ENCODE peak calls at places on chromosome 15, in ten cellular contexts. B is neural progenitor cell, A is cardiac muscle cell, S is transverse colon, D is kidney, Y is endothelial cell of umbilical vein, E is stomach, G is right atrium auricular region, T is astrocyte, J is thyroid gland. Z is an unnamed sample. For H3K36me3, the result is how much of the 10 kb centered on the place peaks cover.

GRCh38 chr15:94231728-94232086 is 346 bp downstream of the MCTP2 start:
- DNase-seq in J (peak), S (peak), A (peak), D (no peak), Y (no peak), G (no peak), T (no peak), B (peak), E (peak), Z (peak)

GRCh38 chr15:31571676-31572075 is 245.0 kb downstream of the KLF13 start:
- DNase-seq in A (peak), G (peak), S (no peak), D (no peak), E (no peak), J (no peak), B (no peak), Y (no peak), T (no peak), Z (no peak)

GRCh38 chr15:85592148-85592547 is 202.6 kb downstream of the KLHL25 start:
- DNase-seq in D (no peak), G (no peak), S (no peak), B (no peak), A (peak), Y (peak), J (no peak), T (peak), E (no peak), Z (no peak)

GRCh38 chr15:22979069-22979698 is 984 bp downstream of the CYFIP1 start:
- DNase-seq in A (peak), B (peak), D (peak), E (peak), T (peak), S (peak), G (peak), J (peak), Y (peak), Z (peak)

GRCh38 chr15:63134245-63134644 is 12.6 kb downstream of the LACTB start:
- DNase-seq in D (no peak), T (no peak), E (no peak), Y (peak), G (no peak), A (no peak), B (no peak), S (no peak), J (no peak), Z (no peak)

GRCh38 chr15:38610748-38611147 is 46.1 kb upstream of the RASGRP1 start:
- DNase-seq in T (no peak), D (no peak), Y (no peak), G (no peak), B (no peak), A (no peak), J (no peak), E (no peak), S (no peak), Z (no peak)

GRCh38 chr15:29089731-29090616 is 179.6 kb downstream of the NSMCE3 start:
- DNase-seq in G (no peak), S (no peak), J (no peak), B (peak), Y (no peak), D (no peak), A (peak), E (no peak), T (peak), Z (no peak)

GRCh38 chr15:69035205-69035917 is 20.9 kb downstream of the NOX5 start:
- DNase-seq in B (peak), T (no peak), S (peak), D (peak), Y (peak), A (peak), E (peak), J (peak), G (peak), Z (peak)

GRCh38 chr15:80495406-80495942 is 91.3 kb downstream of the ARNT2 start:
- DNase-seq in E (no peak), J (no peak), G (no peak), A (no peak), T (no peak), Y (no peak), S (no peak), D (no peak), B (no peak), Z (no peak)

GRCh38 chr15:80444680-80445251 is 40.6 kb downstream of the ARNT2 start:
- DNase-seq in A (no peak), Y (no peak), S (no peak), G (peak), D (no peak), J (no peak), T (no peak), B (no peak), E (no peak), Z (no peak)

GRCh38 chr15:59862191-59863155 is 141.6 kb upstream of the FOXB1 start:
- DNase-seq in S (no peak), B (no peak), D (no peak), Y (no peak), A (no peak), G (no peak), E (no peak), J (no peak), T (no peak), Z (no peak)

GRCh38 chr15:56640549-56640948 is 92.8 kb downstream of the ZNF280D start:
- DNase-seq in S (no peak), Y (no peak), G (no peak), T (no peak), B (no peak), E (no peak), J (no peak), D (no peak), A (no peak), Z (no peak)

GRCh38 chr15:85457392-85457968 is 77.1 kb downstream of the AKAP13 start:
- DNase-seq in D (no peak), E (no peak), J (no peak), Y (no peak), T (no peak), S (peak), A (no peak), G (no peak), B (no peak), Z (no peak)

GRCh38 chr15:71338827-71339542 is 223.7 kb downstream of the THSD4 start:
- DNase-seq in S (no peak), J (peak), D (no peak), E (no peak), T (no peak), A (no peak), G (no peak), B (no peak), Y (no peak), Z (no peak)

GRCh38 chr15:91517491-91518200 is 335.9 kb upstream of the SLCO3A1 start:
- DNase-seq in S (no peak), G (no peak), A (peak), D (no peak), T (peak), B (no peak), J (no peak), E (no peak), Y (no peak), Z (no peak)

GRCh38 chr15:64016257-64016656 is 30.0 kb downstream of the DAPK2 start:
- DNase-seq in G (no peak), J (no peak), E (no peak), A (no peak), Y (no peak), B (no peak), T (no peak), D (no peak), S (no peak), Z (no peak)

GRCh38 chr15:98727115-98728040 is 79.0 kb downstream of the IGF1R start:
- DNase-seq in G (peak), B (peak), T (peak), D (peak), E (peak), J (peak), S (peak), Y (peak), A (peak), Z (peak)

GRCh38 chr15:63473999-63474809 is 30.2 kb upstream of the USP3 start:
- DNase-seq in B (peak), S (peak), G (no peak), Y (no peak), E (peak), A (peak), T (peak), D (no peak), J (peak), Z (peak)

GRCh38 chr15:99130314-99130713 is 25.4 kb downstream of the SYNM start:
- DNase-seq in J (no peak), A (no peak), T (no peak), Y (peak), B (no peak), G (no peak), S (no peak), D (no peak), E (no peak), Z (no peak)

GRCh38 chr15:79897380-79897678 is 515 bp upstream of the MTHFS start:
- DNase-seq in A (no peak), S (no peak), D (no peak), T (peak), E (no peak), J (no peak), Y (peak), G (no peak), B (no peak), Z (no peak)

GRCh38 chr15:83306561-83306960 is 22.1 kb upstream of the BNC1 start:
- DNase-seq in B (no peak), G (no peak), J (no peak), S (no peak), Y (no peak), E (no peak), T (no peak), D (no peak), A (no peak), Z (no peak)

GRCh38 chr15:77430652-77431051 is 10.0 kb downstream of the HMG20A start:
- DNase-seq in D (no peak), A (no peak), J (no peak), B (no peak), G (no peak), Y (no peak), E (no peak), S (no peak), T (no peak), Z (no peak)

GRCh38 chr15:68154923-68155559 is 50.1 kb downstream of the CALML4 start:
- DNase-seq in A (peak), S (peak), B (peak), T (peak), G (no peak), Y (peak), E (peak), J (peak), D (no peak), Z (peak)

GRCh38 chr15:41884458-41884857 is 9.4 kb downstream of the SPTBN5 start:
- DNase-seq in Y (no peak), J (no peak), T (no peak), G (no peak), B (no peak), E (no peak), A (no peak), D (no peak), S (no peak), Z (no peak)

GRCh38 chr15:52295421-52295991 is at the start of gene MYO5C:
- DNase-seq in Y (peak), B (peak), A (peak), G (no peak), J (peak), S (peak), D (peak), E (peak), T (peak), Z (peak)

GRCh38 chr15:43317566-43318184 is 12.7 kb downstream of the LCMT2 start:
- DNase-seq in G (no peak), T (no peak), B (peak), J (peak), A (no peak), E (no peak), S (no peak), Y (no peak), D (no peak), Z (no peak)

GRCh38 chr15:70156781-70157261 is 59.1 kb upstream of the TLE3 start:
- DNase-seq in A (peak), S (no peak), D (no peak), B (no peak), J (peak), G (peak), T (peak), E (peak), Y (peak), Z (peak)

GRCh38 chr15:92847841-92848240 is 52.3 kb upstream of the CHD2 start:
- DNase-seq in A (peak), D (no peak), J (no peak), B (no peak), S (no peak), G (no peak), Y (no peak), E (no peak), T (peak), Z (no peak)

GRCh38 chr15:29569533-29570092 is 252.7 kb downstream of the TJP1 start:
- DNase-seq in A (no peak), E (no peak), Y (no peak), T (no peak), S (no peak), G (no peak), J (peak), B (peak), D (no peak), Z (no peak)

GRCh38 chr15:67175643-67176071 is 78.8 kb downstream of the AAGAB start:
- DNase-seq in J (peak), D (no peak), Y (peak), B (no peak), T (no peak), S (peak), A (peak), E (no peak), G (peak), Z (no peak)

GRCh38 chr15:66865622-66866611 is 163.9 kb downstream of the SMAD6 start:
- DNase-seq in A (no peak), D (no peak), T (no peak), J (peak), E (peak), Y (no peak), G (no peak), B (no peak), S (peak), Z (peak)

GRCh38 chr15:92541197-92542190 is 114.1 kb downstream of the FAM174B start:
- DNase-seq in B (no peak), S (no peak), E (no peak), J (no peak), T (peak), D (no peak), Y (no peak), G (no peak), A (no peak), Z (no peak)

GRCh38 chr15:80711886-80712285 is 16.8 kb downstream of the ABHD17C start:
- DNase-seq in J (no peak), T (no peak), D (no peak), G (no peak), S (no peak), A (no peak), E (no peak), B (no peak), Y (no peak), Z (no peak)

GRCh38 chr15:85000189-85000864 is 18.7 kb downstream of the PDE8A start:
- DNase-seq in A (peak), J (no peak), B (no peak), E (no peak), T (no peak), Y (peak), G (no peak), S (no peak), D (no peak), Z (no peak)

GRCh38 chr15:52735231-52736089 is 54.7 kb downstream of the ONECUT1 start:
- DNase-seq in A (peak), Y (peak), B (peak), S (peak), T (peak), G (peak), J (peak), E (peak), D (no peak), Z (peak)

DNA sequence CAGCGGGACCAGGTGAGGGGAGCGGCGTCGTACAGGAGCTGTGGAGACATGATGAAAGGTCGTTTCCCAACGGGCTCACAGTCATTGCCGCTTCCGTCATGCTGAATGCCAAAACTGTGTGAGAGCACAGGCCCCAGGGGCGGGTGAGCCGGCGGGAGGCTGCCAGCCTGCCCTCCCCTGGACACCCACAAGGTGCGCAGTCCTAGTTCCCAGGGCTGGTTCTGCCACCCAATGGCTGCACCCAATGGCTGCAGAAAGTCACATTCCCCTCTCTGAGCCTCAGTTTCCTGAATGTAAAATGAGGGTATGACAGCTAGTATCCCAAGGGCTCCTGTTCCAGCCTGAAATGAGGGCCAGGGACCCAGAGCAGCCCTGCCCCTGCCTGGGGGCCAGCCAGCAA is 23.0 kb downstream of the ADAMTS7 start:
- DNase-seq in A (no peak), S (no peak), D (no peak), B (no peak), J (no peak), Y (no peak), T (no peak), G (no peak), E (no peak), Z (no peak)
- H3K36me3 ChIP-seq in A (under half), S (under half), D (under half), B (under half), J (under half), Y (under half), T (under half), G (half or more), E (under half), Z (under half)

DNA sequence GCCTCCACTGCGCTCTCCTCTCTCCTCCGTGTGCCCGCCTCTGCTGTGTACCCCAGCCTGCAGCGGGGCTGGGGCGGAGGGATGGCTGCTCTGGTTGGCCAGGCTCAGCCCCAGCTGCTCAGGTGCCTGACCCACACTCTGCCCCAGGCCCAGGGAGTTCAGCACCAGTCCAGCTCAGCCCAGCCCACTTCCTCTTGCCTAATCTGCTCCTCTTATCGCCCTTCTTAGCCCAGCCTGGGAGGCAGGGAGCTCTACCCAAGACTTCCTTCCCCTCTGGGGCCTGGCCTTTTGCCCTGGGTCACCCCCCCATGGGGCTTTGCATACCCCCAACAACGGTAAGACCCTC is 1.1 kb upstream of the PLCB2 start:
- DNase-seq in B (no peak), A (peak), Y (no peak), E (no peak), G (no peak), J (no peak), D (peak), T (no peak), S (peak), Z (no peak)
- H3K27ac ChIP-seq in B (no peak), A (peak), Y (no peak), E (peak), G (no peak), J (no peak), D (no peak), T (no peak), S (peak), Z (no peak)

DNA sequence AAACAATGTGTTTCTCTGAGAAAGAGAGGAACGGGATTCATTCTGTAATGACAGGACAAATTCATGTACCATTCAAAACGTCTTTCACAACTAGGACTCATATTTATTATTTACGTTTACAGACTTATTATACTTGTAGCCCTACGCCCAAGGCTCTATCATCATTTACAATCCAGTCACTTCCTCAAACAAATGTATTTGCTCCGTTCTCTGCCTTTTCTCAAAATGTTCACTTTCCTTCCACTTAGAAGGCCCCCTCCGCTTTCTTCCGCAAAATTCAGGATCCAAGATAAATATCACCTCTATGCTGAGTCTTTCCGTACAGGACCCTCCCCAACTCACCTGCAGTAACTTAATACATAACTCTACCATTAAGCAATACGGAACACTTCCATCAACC is 730 bp downstream of the RSL24D1 start:
- DNase-seq in T (no peak), E (no peak), B (no peak), J (no peak), G (no peak), A (no peak), S (no peak), D (no peak), Y (no peak), Z (no peak)
- H3K4me3 ChIP-seq in T (peak), E (peak), B (peak), J (peak), G (peak), A (peak), S (peak), D (peak), Y (peak), Z (peak)

GRCh38 chr15:88646951-88647350 is 8.1 kb downstream of the ISG20 start:
- DNase-seq in T (no peak), Y (no peak), B (no peak), A (no peak), E (peak), J (no peak), D (no peak), G (no peak), S (no peak), Z (no peak)
- H3K36me3 ChIP-seq in T (under half), Y (under half), B (under half), A (under half), E (under half), J (under half), D (under half), G (under half), S (under half), Z (under half)

DNA sequence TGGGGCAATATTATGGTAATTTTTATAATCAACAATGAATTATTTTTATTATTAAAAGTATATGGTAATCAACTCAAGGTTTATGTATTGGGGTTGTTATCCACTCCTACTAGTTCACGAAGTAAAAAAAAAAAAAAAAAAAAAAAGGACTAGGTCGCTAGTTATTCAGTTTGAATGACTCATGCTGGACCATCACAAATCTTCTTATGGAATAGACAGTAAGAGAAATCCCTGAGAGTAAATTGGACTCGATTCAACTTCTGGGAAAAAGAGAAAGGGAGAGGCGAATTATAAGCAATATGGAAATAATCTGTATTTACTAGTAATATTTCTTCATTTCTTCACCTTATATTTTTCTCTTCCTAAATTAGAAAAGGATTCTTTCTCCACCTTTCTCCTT is 2.0 kb downstream of the MYEF2 start:
- DNase-seq in G (no peak), Y (no peak), E (no peak), B (no peak), A (no peak), S (no peak), J (no peak), D (no peak), T (peak), Z (no peak)
- H3K27ac ChIP-seq in G (no peak), Y (no peak), E (peak), B (no peak), A (no peak), S (no peak), J (no peak), D (no peak), T (no peak), Z (no peak)

DNA sequence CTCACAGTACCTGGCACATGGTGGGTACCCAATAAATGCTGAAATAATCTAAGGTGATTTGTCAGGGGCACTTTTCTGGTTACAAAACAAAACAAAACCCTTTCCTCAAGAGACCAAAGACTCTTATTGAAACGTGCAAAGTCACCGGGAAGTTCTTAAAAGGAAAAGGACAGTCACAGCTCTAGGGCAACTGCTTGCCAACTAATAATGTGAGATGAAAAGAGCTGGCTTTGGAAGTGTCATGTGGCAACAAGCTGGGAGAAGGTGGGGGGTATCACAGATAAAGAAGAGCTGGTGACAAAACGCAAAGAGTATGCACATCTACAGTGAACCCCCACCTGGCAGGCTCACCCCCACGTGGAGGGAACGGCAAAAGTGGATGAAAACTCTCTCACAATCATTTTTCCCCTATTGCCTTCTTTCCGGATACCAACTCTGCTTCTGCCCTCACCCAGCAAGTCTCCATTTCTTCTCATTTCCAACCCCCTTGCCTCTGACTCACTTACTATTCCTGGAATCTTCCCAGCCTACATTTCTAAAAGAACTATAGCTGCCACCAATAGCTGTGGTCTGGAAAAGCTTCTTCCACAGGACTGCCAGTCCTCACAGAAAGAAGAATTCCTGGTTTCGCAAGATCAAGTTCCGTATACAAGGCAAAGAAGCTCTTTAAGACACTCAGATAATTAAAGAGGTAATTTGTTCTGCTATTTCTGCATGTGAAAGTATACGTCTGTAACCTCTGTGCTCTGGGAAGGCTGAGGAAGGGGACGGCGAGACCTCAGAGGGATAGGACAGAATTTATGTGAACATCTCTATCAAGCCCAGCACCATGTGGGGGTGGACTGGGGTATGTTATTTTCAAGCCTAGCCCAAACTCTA is 21.8 kb upstream of the ANPEP start:
- DNase-seq in D (no peak), B (no peak), Y (no peak), G (peak), A (peak), S (no peak), J (no peak), E (no peak), T (peak), Z (peak)
- H3K4me3 ChIP-seq in D (no peak), B (no peak), Y (no peak), G (no peak), A (no peak), S (no peak), J (no peak), E (no peak), T (peak), Z (no peak)